ENCODE peak calls at places on chromosomes 12 and 14, in five cellular contexts. U is HCT116, E is hepatocyte, C is OCI-LY7, B is GM23248. Y is an unnamed sample.

GRCh38 chr12:116672842-116673516 is 64.9 kb downstream of the SPRING1 start:
- DNase-seq in U (no peak), E (no peak), C (peak; percentile 45), B (no peak), Y (no peak)

GRCh38 chr12:53500776-53501614 is at the start of gene TARBP2:
- DNase-seq in U (peak; percentile 99), E (peak; percentile 99), C (peak; percentile 99), B (peak; percentile 100), Y (peak; percentile 98)

GRCh38 chr12:4164591-4165558 is 108.7 kb upstream of the CCND2 start:
- DNase-seq in U (no peak), E (peak; percentile 75), C (no peak), B (peak; percentile 64), Y (no peak)

GRCh38 chr12:76890407-76891143 is 11.8 kb upstream of the CSRP2 start:
- DNase-seq in U (peak; percentile 12), E (peak; percentile 63), C (no peak), B (no peak), Y (peak; percentile 43)

GRCh38 chr12:124334976-124335375 is 40.1 kb downstream of the RFLNA start:
- DNase-seq in U (no peak), E (no peak), C (no peak), B (no peak), Y (no peak)

GRCh38 chr12:110498984-110499706 is 2.8 kb downstream of the VPS29 start:
- DNase-seq in U (no peak), E (no peak), C (no peak), B (peak; percentile 69), Y (peak; percentile 36)

GRCh38 chr12:30908389-30909087 is 18.0 kb upstream of the TSPAN11 start:
- DNase-seq in U (no peak), E (peak; percentile 59), C (no peak), B (peak; percentile 86), Y (peak; percentile 18)

GRCh38 chr14:77044776-77045569 is 16.5 kb upstream of the IRF2BPL start:
- DNase-seq in U (no peak), E (peak; percentile 48), C (no peak), B (peak; percentile 59), Y (peak; percentile 42)

GRCh38 chr14:94787092-94787491 is 17.2 kb upstream of the GSC start:
- DNase-seq in U (no peak), E (no peak), C (no peak), B (no peak), Y (no peak)

GRCh38 chr12:132955094-132955932 is 793 bp downstream of the ZNF605 start:
- DNase-seq in U (no peak), E (peak; percentile 67), C (peak; percentile 5), B (peak; percentile 84), Y (peak; percentile 69)

GRCh38 chr12:105705765-105706164 is 375.3 kb downstream of the C12orf75 start:
- DNase-seq in U (peak; percentile 33), E (peak; percentile 66), C (peak; percentile 29), B (peak; percentile 61), Y (peak; percentile 61)

GRCh38 chr12:65958456-65958855 is 134.2 kb downstream of the HMGA2 start:
- DNase-seq in U (no peak), E (peak; percentile 53), C (no peak), B (peak; percentile 40), Y (peak; percentile 93)

GRCh38 chr12:65962921-65963883 is 138.9 kb downstream of the HMGA2 start:
- DNase-seq in U (peak; percentile 57), E (peak; percentile 14), C (peak; percentile 6), B (no peak), Y (no peak)

GRCh38 chr12:65961731-65962130 is 137.4 kb downstream of the HMGA2 start:
- DNase-seq in U (no peak), E (no peak), C (no peak), B (no peak), Y (no peak)

GRCh38 chr12:65959452-65959851 is 135.2 kb downstream of the HMGA2 start:
- DNase-seq in U (no peak), E (no peak), C (no peak), B (no peak), Y (no peak)

DNA sequence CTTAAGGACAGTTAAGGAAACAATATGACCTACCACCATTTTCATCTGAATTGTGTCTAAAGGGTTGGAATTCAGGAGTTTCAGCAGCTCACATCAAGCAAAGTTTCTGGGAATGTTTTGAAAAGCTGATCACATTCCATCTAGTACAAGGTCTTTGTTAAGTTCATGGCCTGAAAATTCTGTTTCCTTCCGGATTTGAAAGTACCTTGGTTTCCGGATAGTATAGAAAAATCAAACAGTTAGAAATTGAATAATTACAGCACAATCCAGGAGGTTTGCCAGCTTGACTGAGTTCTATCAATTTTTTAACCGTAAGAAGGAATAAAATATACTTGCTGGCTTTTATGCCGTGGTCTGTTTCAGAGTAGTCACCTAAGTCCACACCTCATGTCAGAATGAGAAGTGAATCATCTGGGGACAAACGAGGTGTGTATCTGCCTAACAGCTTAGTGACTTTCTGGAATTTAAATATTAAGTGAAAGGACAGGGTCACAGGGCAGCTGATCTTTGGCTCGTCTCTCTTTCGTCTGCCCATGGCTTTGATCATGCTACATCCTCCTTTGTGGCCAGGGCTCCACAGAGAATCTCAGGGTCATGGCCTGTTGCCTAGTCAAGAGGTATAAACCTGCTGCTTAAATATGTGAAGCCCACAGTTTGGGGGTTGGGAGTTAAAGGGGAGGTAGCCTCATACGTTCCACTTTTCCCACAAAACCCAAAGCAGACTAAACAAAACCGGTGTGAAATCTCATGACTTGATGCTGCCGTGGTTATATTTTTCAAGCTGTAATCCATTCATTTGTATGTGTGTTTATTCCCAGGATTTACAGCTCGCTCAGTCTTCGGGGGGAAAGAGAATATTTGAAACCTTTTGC is 136.8 kb downstream of the HMGA2 start:
- DNase-seq in U (no peak), E (no peak), C (no peak), B (no peak), Y (no peak)
- H3K4me2 ChIP-seq in U (no peak overlapping the region), E (no peak overlapping the region), C (no peak overlapping the region), B (no peak overlapping the region), Y (no peak overlapping the region)

DNA sequence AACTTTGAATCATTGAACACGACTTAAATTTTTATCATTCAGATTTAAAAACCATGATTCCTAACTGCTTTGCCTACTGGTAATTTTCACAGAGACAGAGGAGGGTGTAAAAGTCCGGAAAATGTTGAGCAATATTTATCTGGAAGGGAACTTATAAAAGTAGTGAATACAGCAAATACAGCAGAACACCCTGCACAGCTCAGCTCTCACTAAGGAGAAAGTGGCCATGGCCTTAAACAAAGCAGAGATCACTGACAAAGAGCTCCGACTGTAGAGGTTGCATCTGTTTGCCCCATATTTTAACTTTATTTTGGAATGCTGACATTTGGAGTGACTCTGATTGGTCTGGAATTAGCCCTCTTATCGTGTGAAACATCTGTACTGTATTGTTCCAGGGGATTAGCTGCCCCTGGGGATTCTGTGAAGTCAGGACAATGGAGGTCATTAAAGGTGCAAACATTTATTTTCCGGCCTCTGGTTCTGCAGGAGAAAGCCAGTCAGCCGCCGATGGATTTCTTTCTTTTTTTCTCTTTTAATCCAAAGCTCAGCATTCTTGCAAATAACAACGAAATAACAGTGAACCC is 1275.6 kb upstream of the FLRT2 start:
- DNase-seq in U (no peak), E (peak; percentile 16), C (no peak), B (no peak), Y (no peak)
- TF ChIP-seq EZH2phosphoT487 in U (no peak), E (no peak), C (no peak), B (no peak), Y (no peak)

GRCh38 chr12:92556141-92556540 is 146.6 kb upstream of the PLEKHG7 start:
- DNase-seq in U (no peak), E (no peak), C (peak; percentile 21), B (no peak), Y (no peak)
- H3K4me2 ChIP-seq in U (no peak overlapping the region), E (no peak overlapping the region), C (peak overlapping the region; percentile 12), B (no peak overlapping the region), Y (no peak overlapping the region)

GRCh38 chr12:38056701-38057689 is 259.6 kb upstream of the ALG10B start:
- DNase-seq in U (no peak), E (no peak), C (no peak), B (peak; percentile 14), Y (peak; percentile 97)
- TF ChIP-seq EZH2phosphoT487 in U (no peak), E (no peak), C (no peak), B (no peak), Y (peak; percentile 93)

GRCh38 chr12:1800646-1801284 is 19.6 kb upstream of the LRTM2 start:
- DNase-seq in U (no peak), E (no peak), C (peak; percentile 68), B (peak; percentile 84), Y (peak; percentile 5)
- H3K4me2 ChIP-seq in U (no peak overlapping the region), E (no peak overlapping the region), C (no peak overlapping the region), B (no peak overlapping the region), Y (no peak overlapping the region)

GRCh38 chr14:49975799-49976198 is 82.9 kb downstream of the ARF6 start:
- DNase-seq in U (peak; percentile 47), E (no peak), C (no peak), B (no peak), Y (peak; percentile 40)
- TF ChIP-seq EZH2phosphoT487 in U (no peak), E (no peak), C (no peak), B (no peak), Y (no peak)

Y was measured in PC-3.